ENCODE peak calls at places on chromosomes 6 and 20, in six cellular contexts. One of them, this sample, is unnamed.

GRCh38 chr6:32153252-32153834 is 598 bp upstream of the PPT2 start:
- DNase-seq in choroid plexus epithelial cell: peak
- DNase-seq in spleen: peak
- DNase-seq in NCI-H1105: no peak
- DNase-seq in testis: no peak
- DNase-seq in 8988T: peak
- DNase-seq in this sample: no peak

GRCh38 chr6:90860822-90861601 is 274.1 kb upstream of the MAP3K7 start:
- DNase-seq in choroid plexus epithelial cell: peak
- DNase-seq in spleen: no peak
- DNase-seq in NCI-H1105: no peak
- DNase-seq in testis: no peak
- DNase-seq in 8988T: no peak
- DNase-seq in this sample: no peak

GRCh38 chr6:81194374-81194773 is 558.1 kb downstream of the TENT5A start:
- DNase-seq in choroid plexus epithelial cell: no peak
- DNase-seq in spleen: no peak
- DNase-seq in NCI-H1105: no peak
- DNase-seq in testis: no peak
- DNase-seq in 8988T: no peak
- DNase-seq in this sample: no peak

GRCh38 chr20:37325206-37325605 is 20.7 kb upstream of the SRC start:
- DNase-seq in choroid plexus epithelial cell: no peak
- DNase-seq in spleen: peak
- DNase-seq in NCI-H1105: no peak
- DNase-seq in testis: no peak
- DNase-seq in 8988T: no peak
- DNase-seq in this sample: no peak

GRCh38 chr6:17622144-17622543 is 22.0 kb downstream of the FAM8A1 start:
- DNase-seq in choroid plexus epithelial cell: no peak
- DNase-seq in spleen: no peak
- DNase-seq in NCI-H1105: no peak
- DNase-seq in testis: no peak
- DNase-seq in 8988T: no peak
- DNase-seq in this sample: no peak

GRCh38 chr20:23692725-23693124 is 3.9 kb upstream of the CST4 start:
- DNase-seq in choroid plexus epithelial cell: no peak
- DNase-seq in spleen: no peak
- DNase-seq in NCI-H1105: no peak
- DNase-seq in testis: no peak
- DNase-seq in 8988T: no peak
- DNase-seq in this sample: no peak

GRCh38 chr6:38155576-38156204 is 336.2 kb downstream of the ZFAND3 start:
- DNase-seq in choroid plexus epithelial cell: peak
- DNase-seq in spleen: no peak
- DNase-seq in NCI-H1105: no peak
- DNase-seq in testis: no peak
- DNase-seq in 8988T: no peak
- DNase-seq in this sample: no peak

GRCh38 chr6:154732538-154732823 is 735 bp upstream of the SCAF8 start:
- DNase-seq in choroid plexus epithelial cell: no peak
- DNase-seq in spleen: no peak
- DNase-seq in NCI-H1105: no peak
- DNase-seq in testis: no peak
- DNase-seq in 8988T: peak
- DNase-seq in this sample: no peak

GRCh38 chr6:56463443-56463842 is 179.2 kb downstream of the DST start:
- DNase-seq in choroid plexus epithelial cell: no peak
- DNase-seq in spleen: no peak
- DNase-seq in NCI-H1105: no peak
- DNase-seq in testis: no peak
- DNase-seq in 8988T: no peak
- DNase-seq in this sample: no peak

GRCh38 chr6:35025241-35026188 is 115.6 kb downstream of the TCP11 start:
- DNase-seq in choroid plexus epithelial cell: no peak
- DNase-seq in spleen: no peak
- DNase-seq in NCI-H1105: no peak
- DNase-seq in testis: no peak
- DNase-seq in 8988T: no peak
- DNase-seq in this sample: no peak

GRCh38 chr6:101668496-101668895 is 275.0 kb downstream of the GRIK2 start:
- DNase-seq in choroid plexus epithelial cell: no peak
- DNase-seq in spleen: no peak
- DNase-seq in NCI-H1105: peak
- DNase-seq in testis: no peak
- DNase-seq in 8988T: no peak
- DNase-seq in this sample: no peak

GRCh38 chr20:50049442-50050026 is 63.4 kb downstream of the UBE2V1 start:
- DNase-seq in choroid plexus epithelial cell: no peak
- DNase-seq in spleen: peak
- DNase-seq in NCI-H1105: no peak
- DNase-seq in testis: no peak
- DNase-seq in 8988T: no peak
- DNase-seq in this sample: no peak

GRCh38 chr20:62917720-62918119 is 8.6 kb downstream of the DIDO1 start:
- DNase-seq in choroid plexus epithelial cell: no peak
- DNase-seq in spleen: no peak
- DNase-seq in NCI-H1105: no peak
- DNase-seq in testis: no peak
- DNase-seq in 8988T: no peak
- DNase-seq in this sample: no peak

GRCh38 chr20:58239216-58239615 is 10.8 kb upstream of the ANKRD60 start:
- DNase-seq in choroid plexus epithelial cell: peak
- DNase-seq in spleen: no peak
- DNase-seq in NCI-H1105: no peak
- DNase-seq in testis: no peak
- DNase-seq in 8988T: no peak
- DNase-seq in this sample: no peak

GRCh38 chr20:46119028-46119546 is 973 bp downstream of the CD40 start:
- DNase-seq in choroid plexus epithelial cell: no peak
- DNase-seq in spleen: no peak
- DNase-seq in NCI-H1105: no peak
- DNase-seq in testis: no peak
- DNase-seq in 8988T: no peak
- DNase-seq in this sample: no peak